ENCODE peak calls at places on chromosomes 5 and 9, in ten cellular contexts. G is epithelial cell of proximal tubule; H is pancreas; V is uterus; C is HepG2; W is thoracic aorta; K is foreskin fibroblast; N is glutamatergic neuron; Z is Calu3; M is CD8-positive, alpha-beta T cell. E is an unnamed sample.

GRCh38 chr5:38434981-38435710 is 121.3 kb downstream of the LIFR start:
- DNase-seq in V (no peak), Z (no peak), M (no peak), K (peak), C (no peak), H (no peak), N (no peak), G (no peak), W (no peak), E (no peak)

GRCh38 chr9:36137392-36138004 is 965 bp downstream of the GLIPR2 start:
- DNase-seq in W (no peak), H (no peak), Z (no peak), K (no peak), M (no peak), N (peak), C (no peak), V (peak), G (no peak), E (peak)

GRCh38 chr9:34986541-34987047 is 3.0 kb upstream of the DNAJB5 start:
- DNase-seq in Z (no peak), W (no peak), K (no peak), G (no peak), H (no peak), V (no peak), C (no peak), M (no peak), N (peak), E (no peak)

GRCh38 chr9:99222416-99223280 is 566 bp downstream of the SEC61B start:
- DNase-seq in H (no peak), C (no peak), G (no peak), K (no peak), M (no peak), W (no peak), V (no peak), N (no peak), Z (no peak), E (no peak)

GRCh38 chr5:179264053-179264540 is 81.2 kb downstream of the ADAMTS2 start:
- DNase-seq in Z (no peak), W (no peak), K (no peak), G (no peak), N (no peak), M (no peak), V (no peak), H (no peak), C (no peak), E (no peak)

GRCh38 chr9:101027733-101028345 is 688 bp upstream of the PLPPR1 start:
- DNase-seq in H (no peak), M (no peak), G (no peak), N (no peak), V (no peak), K (no peak), Z (no peak), C (peak), W (no peak), E (no peak)

GRCh38 chr9:126511426-126511825 is 102.3 kb upstream of the LMX1B start:
- DNase-seq in M (no peak), V (no peak), W (no peak), N (peak), K (no peak), H (no peak), Z (no peak), C (no peak), G (no peak), E (no peak)

GRCh38 chr5:34806532-34806931 is 32.4 kb upstream of the TTC23L start:
- DNase-seq in M (no peak), C (no peak), K (no peak), W (no peak), Z (no peak), H (no peak), N (no peak), G (no peak), V (no peak), E (no peak)

GRCh38 chr9:5884191-5884590 is 6.5 kb upstream of the MLANA start:
- DNase-seq in G (no peak), K (no peak), Z (no peak), M (no peak), C (no peak), W (no peak), H (no peak), V (no peak), N (no peak), E (peak)

GRCh38 chr9:88537743-88538055 is 2.7 kb downstream of the NXNL2 start:
- DNase-seq in K (peak), V (peak), M (no peak), G (peak), W (peak), N (peak), C (no peak), Z (peak), H (no peak), E (peak)

GRCh38 chr5:141398608-141399007 is 861 bp downstream of the PCDHGB5 start:
- DNase-seq in W (no peak), C (no peak), Z (no peak), N (no peak), M (no peak), G (no peak), V (no peak), K (no peak), H (no peak), E (no peak)

GRCh38 chr5:141389153-141390042 is 1.9 kb downstream of the PCDHGB4 start:
- DNase-seq in W (no peak), G (no peak), H (peak), K (no peak), C (no peak), Z (no peak), N (no peak), V (no peak), M (no peak), E (no peak)

GRCh38 chr5:141388661-141389060 is 1.2 kb downstream of the PCDHGB4 start:
- DNase-seq in V (no peak), W (no peak), C (no peak), N (no peak), G (no peak), M (no peak), Z (no peak), H (no peak), K (no peak), E (no peak)

GRCh38 chr5:141393267-141393666 is 834 bp downstream of the PCDHGA8 start:
- DNase-seq in C (no peak), Z (no peak), V (no peak), W (no peak), K (no peak), M (no peak), N (no peak), G (no peak), H (peak), E (no peak)

DNA sequence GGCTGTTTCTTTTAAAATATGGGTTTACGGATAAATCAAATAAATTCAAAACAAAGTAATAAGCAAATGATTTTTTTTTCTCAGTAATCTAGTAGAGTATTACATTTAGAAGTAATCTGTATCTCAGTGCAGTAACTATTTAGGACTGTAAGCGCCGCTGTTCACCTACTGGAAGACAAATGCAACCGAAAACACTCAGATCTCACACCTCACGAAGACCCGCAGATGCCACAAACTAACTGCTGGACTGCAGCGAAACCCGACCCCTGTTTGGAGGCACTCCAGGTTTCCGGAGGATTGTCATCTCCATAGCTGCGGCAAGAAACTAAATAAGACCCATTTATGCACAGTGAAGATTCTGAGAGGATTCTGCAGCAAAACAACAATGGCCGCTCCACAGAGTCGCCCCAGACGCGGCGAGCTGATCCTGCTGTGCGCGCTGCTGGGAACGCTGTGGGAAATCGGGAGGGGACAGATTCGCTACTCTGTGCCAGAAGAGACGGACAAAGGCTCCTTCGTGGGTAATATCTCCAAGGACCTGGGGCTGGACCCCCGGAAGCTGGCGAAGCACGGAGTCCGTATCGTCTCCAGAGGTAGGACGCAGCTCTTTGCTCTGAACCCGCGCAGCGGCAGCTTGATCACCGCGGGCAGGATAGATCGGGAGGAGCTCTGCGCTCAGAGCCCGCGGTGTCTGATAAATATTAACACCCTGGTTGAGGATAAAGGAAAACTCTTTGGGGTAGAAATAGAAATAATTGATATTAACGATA is at the start of gene PCDHGA8:
- DNase-seq in G (no peak), C (no peak), N (no peak), H (peak), Z (no peak), K (no peak), V (no peak), M (no peak), W (no peak), E (no peak)
- TF ChIP-seq CTCF in G (peak), C (peak), N (no peak), H (no peak), Z (no peak), K (no peak), V (no peak), M (no peak), W (no peak), E (no peak)

DNA sequence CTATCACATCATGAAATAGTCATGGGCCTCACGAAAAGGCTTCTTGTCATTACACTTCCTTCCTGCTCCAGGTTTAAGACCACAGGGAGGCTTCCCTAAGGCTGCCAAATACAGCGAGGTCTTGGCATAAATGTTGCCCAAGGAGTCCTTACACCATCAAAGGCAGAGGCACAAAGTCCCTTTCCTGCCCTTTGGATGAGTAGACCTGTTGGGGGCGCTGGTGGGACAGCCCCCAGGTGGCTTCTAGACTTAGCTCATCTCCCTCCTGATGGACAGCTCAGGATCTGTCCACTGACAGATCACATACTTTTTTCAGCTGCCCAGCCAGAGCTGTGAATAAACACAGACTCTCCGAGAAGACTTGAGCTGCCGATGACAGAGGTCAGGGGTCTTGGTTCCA is 15.5 kb upstream of the MEGF9 start:
- DNase-seq in M (no peak), H (no peak), G (no peak), C (peak), W (no peak), V (no peak), Z (no peak), N (no peak), K (no peak), E (peak)
- TF ChIP-seq CTCF in M (no peak), H (no peak), G (peak), C (peak), W (no peak), V (no peak), Z (no peak), N (no peak), K (no peak), E (no peak)

GRCh38 chr5:173735691-173736090 is 119.2 kb upstream of the BOD1 start:
- DNase-seq in K (no peak), C (no peak), N (no peak), Z (no peak), V (no peak), M (no peak), W (no peak), G (no peak), H (no peak), E (no peak)

GRCh38 chr5:173733831-173734491 is 117.5 kb upstream of the BOD1 start:
- DNase-seq in G (no peak), H (no peak), V (no peak), K (no peak), M (no peak), N (no peak), C (no peak), Z (no peak), W (no peak), E (no peak)

GRCh38 chr5:173734716-173735115 is 118.3 kb upstream of the BOD1 start:
- DNase-seq in H (no peak), G (no peak), C (no peak), Z (no peak), K (no peak), W (no peak), N (no peak), V (no peak), M (no peak), E (no peak)

GRCh38 chr5:173735171-173735570 is 118.7 kb upstream of the BOD1 start:
- DNase-seq in Z (no peak), V (no peak), H (no peak), W (no peak), N (peak), C (no peak), K (no peak), M (no peak), G (no peak), E (no peak)

GRCh38 chr5:173733065-173733824 is 116.8 kb upstream of the BOD1 start:
- DNase-seq in N (no peak), M (no peak), C (no peak), H (no peak), Z (no peak), V (no peak), G (no peak), K (no peak), W (no peak), E (no peak)
- TF ChIP-seq CTCF in N (no peak), M (no peak), C (peak), H (no peak), Z (no peak), V (no peak), G (no peak), K (no peak), W (no peak), E (no peak)

GRCh38 chr9:95587071-95587964 is 70.5 kb upstream of the PTCH1 start:
- DNase-seq in V (no peak), C (no peak), M (no peak), Z (no peak), K (no peak), N (no peak), G (no peak), W (no peak), H (no peak), E (no peak)

GRCh38 chr9:95595780-95596179 is 79.0 kb upstream of the PTCH1 start:
- DNase-seq in W (no peak), G (no peak), K (no peak), N (no peak), H (no peak), M (no peak), C (no peak), V (no peak), Z (no peak), E (peak)

GRCh38 chr9:95588724-95589282 is 72.0 kb upstream of the PTCH1 start:
- DNase-seq in H (no peak), N (no peak), V (no peak), W (no peak), Z (no peak), M (no peak), G (peak), C (peak), K (no peak), E (no peak)

GRCh38 chr9:95592931-95593330 is 76.2 kb upstream of the PTCH1 start:
- DNase-seq in H (no peak), V (no peak), C (no peak), Z (no peak), G (no peak), W (no peak), N (no peak), M (no peak), K (no peak), E (no peak)
- TF ChIP-seq CTCF in H (no peak), V (no peak), C (no peak), Z (no peak), G (no peak), W (no peak), N (no peak), M (no peak), K (no peak), E (no peak)

GRCh38 chr5:142012792-142013388 is at the start of gene GNPDA1:
- DNase-seq in G (no peak), W (peak), C (peak), K (peak), N (peak), V (peak), M (peak), Z (peak), H (peak), E (peak)

GRCh38 chr5:142013734-142014495 is 1.1 kb upstream of the GNPDA1 start:
- DNase-seq in V (peak), W (peak), H (peak), Z (no peak), G (peak), C (peak), K (peak), M (no peak), N (no peak), E (peak)

GRCh38 chr5:142012186-142012785 is 541 bp downstream of the GNPDA1 start:
- DNase-seq in Z (peak), K (no peak), N (peak), C (peak), H (peak), W (no peak), M (peak), G (no peak), V (peak), E (peak)

GRCh38 chr5:142009886-142010285 is 2.9 kb downstream of the GNPDA1 start:
- DNase-seq in K (no peak), V (no peak), Z (no peak), G (no peak), H (no peak), M (no peak), W (no peak), N (no peak), C (no peak), E (no peak)

GRCh38 chr5:142011572-142012185 is 1.1 kb downstream of the GNPDA1 start:
- DNase-seq in Z (no peak), G (no peak), C (no peak), H (no peak), K (no peak), M (no peak), V (no peak), W (no peak), N (no peak), E (no peak)
- TF ChIP-seq CTCF in Z (no peak), G (no peak), C (no peak), H (no peak), K (no peak), M (no peak), V (no peak), W (no peak), N (no peak), E (no peak)

DNA sequence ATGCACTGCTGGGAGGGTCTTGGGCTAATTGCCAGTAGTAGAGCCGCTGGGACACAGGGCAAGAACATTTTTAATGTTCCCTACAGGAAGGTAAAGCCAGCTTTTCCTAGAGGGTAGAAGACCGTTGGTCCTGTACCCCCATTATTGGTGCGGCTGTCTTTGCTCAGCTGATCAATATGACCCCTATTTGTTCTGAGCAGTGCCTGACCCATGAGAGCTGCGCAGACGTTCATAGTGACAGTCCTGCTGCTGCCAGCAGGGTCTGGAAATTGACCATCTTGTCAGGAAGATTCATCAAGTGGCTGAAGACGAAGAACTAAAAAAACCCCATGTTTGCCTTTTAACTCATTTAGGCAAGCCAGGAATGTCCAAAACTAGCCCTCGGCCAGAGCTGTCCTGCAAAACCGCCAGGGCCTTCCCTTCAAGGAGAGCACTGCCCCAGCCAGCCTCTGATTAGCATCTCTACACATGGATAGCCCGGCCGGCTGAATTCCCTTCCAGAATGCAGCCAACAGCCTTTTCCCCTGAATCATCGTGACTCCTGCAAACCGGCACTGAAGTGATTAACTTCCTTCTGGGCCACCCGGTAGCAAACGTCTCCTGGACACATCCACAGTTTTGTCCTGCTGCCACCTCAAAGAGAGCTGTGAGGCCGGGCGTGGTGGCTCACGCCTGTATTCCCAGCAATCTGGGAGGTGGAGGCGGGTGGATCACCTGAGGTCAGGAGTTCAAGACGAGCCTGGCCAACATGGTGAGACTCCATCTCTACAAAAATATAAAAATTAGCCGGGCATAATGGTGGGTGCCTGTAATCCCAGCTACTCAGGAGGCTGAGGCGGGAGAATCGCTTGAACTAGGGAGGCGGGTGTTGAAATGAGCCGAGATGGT is 20.9 kb upstream of the EEIG1 start:
- DNase-seq in Z (peak), K (peak), G (no peak), M (no peak), C (no peak), H (no peak), W (no peak), V (peak), N (no peak), E (peak)
- TF ChIP-seq CTCF in Z (no peak), K (no peak), G (no peak), M (no peak), C (no peak), H (no peak), W (no peak), V (no peak), N (no peak), E (no peak)

GRCh38 chr5:167565555-167565954 is 725.9 kb upstream of the WWC1 start:
- DNase-seq in H (no peak), G (no peak), M (no peak), N (no peak), C (no peak), V (no peak), Z (no peak), K (no peak), W (no peak), E (no peak)
- TF ChIP-seq CTCF in H (no peak), G (peak), M (no peak), N (no peak), C (no peak), V (no peak), Z (no peak), K (peak), W (no peak), E (peak)